ENCODE peak calls at places on chromosomes 13 and 19, in ten cellular contexts. F, V, S, D, X, J, R, M, G and I are unnamed samples.

GRCh38 chr19:52138614-52139290 is 986 bp downstream of the ZNF616 start:
- DNase-seq in X (peak), J (peak), D (no peak), S (no peak), R (peak), M (no peak), V (peak), F (no peak), G (peak), I (peak)

GRCh38 chr13:102280366-102280765 is 121.5 kb downstream of the FGF14 start:
- DNase-seq in G (no peak), S (no peak), R (no peak), M (no peak), J (no peak), F (no peak), V (no peak), D (no peak), X (no peak), I (no peak)

GRCh38 chr19:48400018-48400742 is 6.7 kb downstream of the GRIN2D start:
- DNase-seq in G (peak), M (no peak), X (no peak), S (peak), F (peak), V (no peak), D (peak), J (no peak), R (no peak), I (peak)

GRCh38 chr13:19958119-19959111 is at the start of gene ZMYM2:
- DNase-seq in V (peak), M (peak), X (peak), G (peak), F (peak), D (peak), J (peak), S (peak), R (peak), I (peak)

GRCh38 chr19:51567583-51567982 is 3.5 kb upstream of the ZNF175 start:
- DNase-seq in J (no peak), D (no peak), V (no peak), M (no peak), F (no peak), R (no peak), G (no peak), S (no peak), X (no peak), I (no peak)

GRCh38 chr13:31029129-31029528 is 96.7 kb downstream of the TEX26 start:
- DNase-seq in G (no peak), V (no peak), X (no peak), F (no peak), R (no peak), J (no peak), D (no peak), S (no peak), M (no peak), I (no peak)

GRCh38 chr19:7897289-7897688 is 6.4 kb upstream of the MAP2K7 start:
- DNase-seq in G (no peak), V (no peak), M (no peak), X (no peak), S (no peak), R (no peak), D (no peak), J (no peak), F (no peak), I (peak)

GRCh38 chr13:73492811-73493210 is 434.0 kb downstream of the KLF5 start:
- DNase-seq in F (no peak), S (no peak), J (no peak), V (no peak), D (no peak), R (no peak), M (no peak), X (no peak), G (no peak), I (no peak)

GRCh38 chr19:5293607-5294089 is 47.0 kb downstream of the PTPRS start:
- DNase-seq in S (no peak), V (no peak), X (no peak), M (no peak), F (no peak), D (peak), J (no peak), R (no peak), G (peak), I (peak)

GRCh38 chr19:47427241-47428176 is 8.2 kb upstream of the MEIS3 start:
- DNase-seq in R (no peak), S (peak), M (no peak), V (peak), J (peak), F (peak), G (peak), X (peak), D (peak), I (peak)

GRCh38 chr19:2529473-2529918 is 53.6 kb downstream of the GADD45B start:
- DNase-seq in V (no peak), D (peak), M (no peak), X (no peak), S (peak), F (no peak), R (no peak), J (no peak), G (no peak), I (no peak)

GRCh38 chr19:6073858-6074708 is 36.2 kb downstream of the RFX2 start:
- DNase-seq in X (no peak), S (no peak), M (no peak), G (no peak), D (no peak), V (no peak), F (no peak), J (no peak), R (no peak), I (no peak)

GRCh38 chr19:2164020-2164988 is 571 bp downstream of the DOT1L start:
- DNase-seq in X (no peak), J (peak), R (peak), M (no peak), G (peak), D (no peak), S (no peak), F (no peak), V (peak), I (peak)

GRCh38 chr19:16519230-16519687 is 23.0 kb downstream of the CHERP start:
- DNase-seq in X (no peak), M (no peak), G (no peak), R (no peak), S (no peak), J (no peak), F (no peak), V (no peak), D (no peak), I (no peak)

GRCh38 chr13:43146400-43146799 is 123.0 kb downstream of the DNAJC15 start:
- DNase-seq in J (no peak), V (no peak), M (no peak), X (no peak), S (no peak), F (no peak), R (no peak), D (no peak), G (no peak), I (no peak)

GRCh38 chr13:89845874-89846273 is 1501.6 kb upstream of the MIR17HG start:
- DNase-seq in D (no peak), S (no peak), J (no peak), G (no peak), X (no peak), F (no peak), M (no peak), V (no peak), R (no peak), I (no peak)

GRCh38 chr13:21326155-21327030 is 132.7 kb downstream of the ZDHHC20 start:
- DNase-seq in R (no peak), J (peak), V (peak), F (no peak), S (no peak), G (no peak), M (no peak), D (peak), X (no peak), I (peak)

GRCh38 chr13:109945206-109945960 is 159.0 kb upstream of the IRS2 start:
- DNase-seq in M (no peak), V (no peak), D (peak), X (no peak), F (no peak), S (no peak), J (no peak), R (no peak), G (no peak), I (no peak)